ENCODE peak calls at places on chromosomes 2 and 18, in seven cellular contexts. One of them, this sample, is unnamed.
A peak's percentile ranks its signal among the peaks of the same experiment; 100 is the strongest.

GRCh38 chr2:126886201-126886905 is 12.3 kb upstream of the TEX51 start:
- DNase-seq in ovary: peak; percentile 74
- DNase-seq in A549: peak; percentile 74
- DNase-seq in Peyer's patch: peak; percentile 68
- DNase-seq in sigmoid colon: peak; percentile 72
- DNase-seq in prostate gland: no peak
- DNase-seq in upper lobe of left lung: peak; percentile 93
- DNase-seq in this sample: peak; percentile 89

GRCh38 chr2:112690853-112691390 is 29.9 kb upstream of the NT5DC4 start:
- DNase-seq in ovary: no peak
- DNase-seq in A549: peak; percentile 72
- DNase-seq in Peyer's patch: peak; percentile 87
- DNase-seq in sigmoid colon: peak; percentile 71
- DNase-seq in prostate gland: peak; percentile 65
- DNase-seq in upper lobe of left lung: peak; percentile 52
- DNase-seq in this sample: peak; percentile 69

GRCh38 chr2:239053801-239054503 is 206.1 kb downstream of the TWIST2 start:
- DNase-seq in ovary: peak; percentile 13
- DNase-seq in A549: no peak
- DNase-seq in Peyer's patch: no peak
- DNase-seq in sigmoid colon: peak; percentile 57
- DNase-seq in prostate gland: no peak
- DNase-seq in upper lobe of left lung: no peak
- DNase-seq in this sample: no peak

GRCh38 chr2:204226305-204226861 is 289.8 kb downstream of the ICOS start:
- DNase-seq in ovary: no peak
- DNase-seq in A549: no peak
- DNase-seq in Peyer's patch: no peak
- DNase-seq in sigmoid colon: no peak
- DNase-seq in prostate gland: no peak
- DNase-seq in upper lobe of left lung: no peak
- DNase-seq in this sample: no peak

GRCh38 chr2:164515030-164515429 is 106.3 kb downstream of the GRB14 start:
- DNase-seq in ovary: no peak
- DNase-seq in A549: no peak
- DNase-seq in Peyer's patch: no peak
- DNase-seq in sigmoid colon: no peak
- DNase-seq in prostate gland: no peak
- DNase-seq in upper lobe of left lung: no peak
- DNase-seq in this sample: no peak

GRCh38 chr2:42086500-42086953 is 38.7 kb downstream of the PKDCC start:
- DNase-seq in ovary: no peak
- DNase-seq in A549: peak; percentile 80
- DNase-seq in Peyer's patch: peak; percentile 75
- DNase-seq in sigmoid colon: no peak
- DNase-seq in prostate gland: peak; percentile 49
- DNase-seq in upper lobe of left lung: no peak
- DNase-seq in this sample: peak; percentile 51

GRCh38 chr2:36371963-36372391 is 16.4 kb downstream of the CRIM1 start:
- DNase-seq in ovary: no peak
- DNase-seq in A549: peak; percentile 75
- DNase-seq in Peyer's patch: no peak
- DNase-seq in sigmoid colon: no peak
- DNase-seq in prostate gland: peak; percentile 35
- DNase-seq in upper lobe of left lung: no peak
- DNase-seq in this sample: no peak

GRCh38 chr2:210477496-210477895 is 937 bp upstream of the LANCL1 start:
- DNase-seq in ovary: peak; percentile 51
- DNase-seq in A549: peak; percentile 58
- DNase-seq in Peyer's patch: no peak
- DNase-seq in sigmoid colon: no peak
- DNase-seq in prostate gland: no peak
- DNase-seq in upper lobe of left lung: no peak
- DNase-seq in this sample: peak; percentile 74

GRCh38 chr18:9673296-9674251 is 34.5 kb upstream of the RAB31 start:
- DNase-seq in ovary: no peak
- DNase-seq in A549: peak; percentile 97
- DNase-seq in Peyer's patch: peak; percentile 86
- DNase-seq in sigmoid colon: no peak
- DNase-seq in prostate gland: no peak
- DNase-seq in upper lobe of left lung: no peak
- DNase-seq in this sample: peak; percentile 56

GRCh38 chr2:109265369-109265768 is 136.4 kb downstream of the SH3RF3 start:
- DNase-seq in ovary: no peak
- DNase-seq in A549: no peak
- DNase-seq in Peyer's patch: peak; percentile 27
- DNase-seq in sigmoid colon: no peak
- DNase-seq in prostate gland: no peak
- DNase-seq in upper lobe of left lung: no peak
- DNase-seq in this sample: no peak

GRCh38 chr2:233926806-233927205 is 9.6 kb downstream of the TRPM8 start:
- DNase-seq in ovary: no peak
- DNase-seq in A549: no peak
- DNase-seq in Peyer's patch: no peak
- DNase-seq in sigmoid colon: no peak
- DNase-seq in prostate gland: peak; percentile 89
- DNase-seq in upper lobe of left lung: no peak
- DNase-seq in this sample: no peak

GRCh38 chr2:231674587-231675334 is 33.6 kb upstream of the PTMA start:
- DNase-seq in ovary: peak; percentile 81
- DNase-seq in A549: peak; percentile 70
- DNase-seq in Peyer's patch: peak; percentile 88
- DNase-seq in sigmoid colon: peak; percentile 90
- DNase-seq in prostate gland: peak; percentile 39
- DNase-seq in upper lobe of left lung: no peak
- DNase-seq in this sample: peak; percentile 58

GRCh38 chr2:7523557-7524210 is 606.5 kb downstream of the RNF144A start:
- DNase-seq in ovary: no peak
- DNase-seq in A549: no peak
- DNase-seq in Peyer's patch: no peak
- DNase-seq in sigmoid colon: no peak
- DNase-seq in prostate gland: no peak
- DNase-seq in upper lobe of left lung: no peak
- DNase-seq in this sample: no peak

GRCh38 chr2:239246723-239247122 is 154.1 kb downstream of the HDAC4 start:
- DNase-seq in ovary: no peak
- DNase-seq in A549: no peak
- DNase-seq in Peyer's patch: peak; percentile 66
- DNase-seq in sigmoid colon: peak; percentile 79
- DNase-seq in prostate gland: no peak
- DNase-seq in upper lobe of left lung: no peak
- DNase-seq in this sample: no peak

GRCh38 chr18:26429535-26429934 is 118.8 kb downstream of the KCTD1 start:
- DNase-seq in ovary: no peak
- DNase-seq in A549: peak; percentile 68
- DNase-seq in Peyer's patch: no peak
- DNase-seq in sigmoid colon: peak; percentile 18
- DNase-seq in prostate gland: no peak
- DNase-seq in upper lobe of left lung: no peak
- DNase-seq in this sample: peak; percentile 28

GRCh38 chr2:36486546-36487044 is 111.4 kb downstream of the FEZ2 start:
- DNase-seq in ovary: no peak
- DNase-seq in A549: peak; percentile 55
- DNase-seq in Peyer's patch: no peak
- DNase-seq in sigmoid colon: no peak
- DNase-seq in prostate gland: no peak
- DNase-seq in upper lobe of left lung: no peak
- DNase-seq in this sample: no peak

GRCh38 chr2:85112906-85113625 is 20.1 kb upstream of the TCF7L1 start:
- DNase-seq in ovary: no peak
- DNase-seq in A549: no peak
- DNase-seq in Peyer's patch: no peak
- DNase-seq in sigmoid colon: no peak
- DNase-seq in prostate gland: no peak
- DNase-seq in upper lobe of left lung: no peak
- DNase-seq in this sample: no peak

GRCh38 chr2:224584768-224585204 is 377 bp downstream of the CUL3 start:
- DNase-seq in ovary: peak; percentile 67
- DNase-seq in A549: peak; percentile 40
- DNase-seq in Peyer's patch: peak; percentile 79
- DNase-seq in sigmoid colon: peak; percentile 75
- DNase-seq in prostate gland: peak; percentile 39
- DNase-seq in upper lobe of left lung: no peak
- DNase-seq in this sample: peak; percentile 53

GRCh38 chr2:152542995-152543481 is 174.2 kb downstream of the PRPF40A start:
- DNase-seq in ovary: peak; percentile 59
- DNase-seq in A549: peak; percentile 69
- DNase-seq in Peyer's patch: no peak
- DNase-seq in sigmoid colon: no peak
- DNase-seq in prostate gland: no peak
- DNase-seq in upper lobe of left lung: no peak
- DNase-seq in this sample: no peak

GRCh38 chr2:201654611-201655384 is 11.5 kb upstream of the TMEM237 start:
- DNase-seq in ovary: no peak
- DNase-seq in A549: no peak
- DNase-seq in Peyer's patch: no peak
- DNase-seq in sigmoid colon: no peak
- DNase-seq in prostate gland: no peak
- DNase-seq in upper lobe of left lung: no peak
- DNase-seq in this sample: no peak

GRCh38 chr2:151264157-151264835 is 2.6 kb upstream of the RBM43 start:
- DNase-seq in ovary: no peak
- DNase-seq in A549: no peak
- DNase-seq in Peyer's patch: no peak
- DNase-seq in sigmoid colon: no peak
- DNase-seq in prostate gland: no peak
- DNase-seq in upper lobe of left lung: no peak
- DNase-seq in this sample: no peak

GRCh38 chr2:224838335-224838734 is 122.2 kb upstream of the CCDC195 start:
- DNase-seq in ovary: no peak
- DNase-seq in A549: no peak
- DNase-seq in Peyer's patch: no peak
- DNase-seq in sigmoid colon: no peak
- DNase-seq in prostate gland: no peak
- DNase-seq in upper lobe of left lung: no peak
- DNase-seq in this sample: no peak

GRCh38 chr2:46988230-46988629 is 72.6 kb upstream of the MCFD2 start:
- DNase-seq in ovary: no peak
- DNase-seq in A549: no peak
- DNase-seq in Peyer's patch: no peak
- DNase-seq in sigmoid colon: no peak
- DNase-seq in prostate gland: no peak
- DNase-seq in upper lobe of left lung: no peak
- DNase-seq in this sample: no peak

GRCh38 chr2:223477318-223477717 is 124.8 kb downstream of the SCG2 start:
- DNase-seq in ovary: no peak
- DNase-seq in A549: no peak
- DNase-seq in Peyer's patch: no peak
- DNase-seq in sigmoid colon: no peak
- DNase-seq in prostate gland: no peak
- DNase-seq in upper lobe of left lung: no peak
- DNase-seq in this sample: no peak

GRCh38 chr2:63894167-63894566 is 52.5 kb downstream of the UGP2 start:
- DNase-seq in ovary: no peak
- DNase-seq in A549: no peak
- DNase-seq in Peyer's patch: no peak
- DNase-seq in sigmoid colon: no peak
- DNase-seq in prostate gland: no peak
- DNase-seq in upper lobe of left lung: no peak
- DNase-seq in this sample: no peak

GRCh38 chr2:1582891-1583341 is 161.4 kb downstream of the PXDN start:
- DNase-seq in ovary: no peak
- DNase-seq in A549: no peak
- DNase-seq in Peyer's patch: peak; percentile 24
- DNase-seq in sigmoid colon: peak; percentile 51
- DNase-seq in prostate gland: no peak
- DNase-seq in upper lobe of left lung: no peak
- DNase-seq in this sample: no peak
- H3K27ac ChIP-seq in ovary: no peak overlapping the region
- H3K27ac ChIP-seq in A549: no peak overlapping the region
- H3K27ac ChIP-seq in Peyer's patch: no peak overlapping the region
- H3K27ac ChIP-seq in sigmoid colon: no peak overlapping the region
- H3K27ac ChIP-seq in prostate gland: no peak overlapping the region
- H3K27ac ChIP-seq in upper lobe of left lung: no peak overlapping the region
- H3K27ac ChIP-seq in this sample: no peak overlapping the region

GRCh38 chr2:37634914-37635358 is 36.5 kb downstream of the CDC42EP3 start:
- DNase-seq in ovary: no peak
- DNase-seq in A549: no peak
- DNase-seq in Peyer's patch: no peak
- DNase-seq in sigmoid colon: no peak
- DNase-seq in prostate gland: no peak
- DNase-seq in upper lobe of left lung: no peak
- DNase-seq in this sample: no peak
- TF ChIP-seq POLR2A in ovary: no peak
- TF ChIP-seq POLR2A in A549: no peak
- TF ChIP-seq POLR2A in Peyer's patch: no peak
- TF ChIP-seq POLR2A in sigmoid colon: no peak
- TF ChIP-seq POLR2A in prostate gland: no peak
- TF ChIP-seq POLR2A in upper lobe of left lung: no peak
- TF ChIP-seq POLR2A in this sample: no peak

GRCh38 chr18:57353137-57353939 is 981 bp downstream of the ST8SIA3 start:
- DNase-seq in ovary: no peak
- DNase-seq in A549: no peak
- DNase-seq in Peyer's patch: no peak
- DNase-seq in sigmoid colon: no peak
- DNase-seq in prostate gland: no peak
- DNase-seq in upper lobe of left lung: peak; percentile 61
- DNase-seq in this sample: no peak

GRCh38 chr18:57352271-57352701 is at the start of gene ST8SIA3:
- DNase-seq in ovary: no peak
- DNase-seq in A549: no peak
- DNase-seq in Peyer's patch: no peak
- DNase-seq in sigmoid colon: no peak
- DNase-seq in prostate gland: no peak
- DNase-seq in upper lobe of left lung: peak; percentile 55
- DNase-seq in this sample: no peak

GRCh38 chr18:57353940-57354461 is 1.6 kb downstream of the ST8SIA3 start:
- DNase-seq in ovary: no peak
- DNase-seq in A549: peak; percentile 4
- DNase-seq in Peyer's patch: no peak
- DNase-seq in sigmoid colon: no peak
- DNase-seq in prostate gland: no peak
- DNase-seq in upper lobe of left lung: peak; percentile 89
- DNase-seq in this sample: peak; percentile 71

GRCh38 chr18:57347784-57348183 is 4.6 kb upstream of the ST8SIA3 start:
- DNase-seq in ovary: no peak
- DNase-seq in A549: no peak
- DNase-seq in Peyer's patch: no peak
- DNase-seq in sigmoid colon: no peak
- DNase-seq in prostate gland: no peak
- DNase-seq in upper lobe of left lung: peak; percentile 49
- DNase-seq in this sample: no peak

GRCh38 chr18:57352761-57353136 is 392 bp downstream of the ST8SIA3 start:
- DNase-seq in ovary: no peak
- DNase-seq in A549: no peak
- DNase-seq in Peyer's patch: no peak
- DNase-seq in sigmoid colon: no peak
- DNase-seq in prostate gland: no peak
- DNase-seq in upper lobe of left lung: no peak
- DNase-seq in this sample: no peak
- H3K4me3 ChIP-seq in ovary: no peak overlapping the region
- H3K4me3 ChIP-seq in A549: no peak overlapping the region
- H3K4me3 ChIP-seq in Peyer's patch: no peak overlapping the region
- H3K4me3 ChIP-seq in sigmoid colon: no peak overlapping the region
- H3K4me3 ChIP-seq in prostate gland: no peak overlapping the region
- H3K4me3 ChIP-seq in upper lobe of left lung: no peak overlapping the region
- H3K4me3 ChIP-seq in this sample: peak overlapping the region; percentile 42

GRCh38 chr2:221716434-221717303 is 144.6 kb upstream of the EPHA4 start:
- DNase-seq in ovary: no peak
- DNase-seq in A549: peak; percentile 50
- DNase-seq in Peyer's patch: no peak
- DNase-seq in sigmoid colon: no peak
- DNase-seq in prostate gland: no peak
- DNase-seq in upper lobe of left lung: no peak
- DNase-seq in this sample: no peak
- H3K27ac ChIP-seq in ovary: no peak overlapping the region
- H3K27ac ChIP-seq in A549: peak overlapping the region; percentile 70
- H3K27ac ChIP-seq in Peyer's patch: no peak overlapping the region
- H3K27ac ChIP-seq in sigmoid colon: no peak overlapping the region
- H3K27ac ChIP-seq in prostate gland: no peak overlapping the region
- H3K27ac ChIP-seq in upper lobe of left lung: no peak overlapping the region
- H3K27ac ChIP-seq in this sample: no peak overlapping the region

This sample was measured in testis.